ENCODE peak calls at places on chromosome 22, in nine cellular contexts. One of them, this sample, is unnamed. For H3K4me1, the result is how much of the 10 kb centered on the place peaks cover.

GRCh38 chr22:22865311-22866072 is 22.1 kb upstream of the IGLL5 start:
- DNase-seq in suprapubic skin: no peak
- DNase-seq in HCT116: no peak
- DNase-seq in transverse colon: peak
- DNase-seq in stomach: no peak
- DNase-seq in endothelial cell of umbilical vein: no peak
- DNase-seq in upper lobe of left lung: no peak
- DNase-seq in H1: no peak
- DNase-seq in esophagus muscularis mucosa: peak
- DNase-seq in this sample: no peak

GRCh38 chr22:22929381-22930221 is 42.0 kb downstream of the IGLL5 start:
- DNase-seq in suprapubic skin: no peak
- DNase-seq in HCT116: no peak
- DNase-seq in transverse colon: no peak
- DNase-seq in stomach: no peak
- DNase-seq in endothelial cell of umbilical vein: no peak
- DNase-seq in upper lobe of left lung: no peak
- DNase-seq in H1: no peak
- DNase-seq in esophagus muscularis mucosa: no peak
- DNase-seq in this sample: no peak

GRCh38 chr22:23159287-23159622 is 14.0 kb downstream of the RAB36 start:
- DNase-seq in suprapubic skin: no peak
- DNase-seq in HCT116: no peak
- DNase-seq in transverse colon: no peak
- DNase-seq in stomach: no peak
- DNase-seq in endothelial cell of umbilical vein: no peak
- DNase-seq in upper lobe of left lung: no peak
- DNase-seq in H1: no peak
- DNase-seq in esophagus muscularis mucosa: no peak
- DNase-seq in this sample: no peak

GRCh38 chr22:17781319-17782031 is 7.2 kb upstream of the BID start:
- DNase-seq in suprapubic skin: no peak
- DNase-seq in HCT116: no peak
- DNase-seq in transverse colon: no peak
- DNase-seq in stomach: no peak
- DNase-seq in endothelial cell of umbilical vein: peak
- DNase-seq in upper lobe of left lung: peak
- DNase-seq in H1: no peak
- DNase-seq in esophagus muscularis mucosa: no peak
- DNase-seq in this sample: no peak

GRCh38 chr22:23837911-23838685 is 708 bp downstream of the DERL3 start:
- DNase-seq in suprapubic skin: no peak
- DNase-seq in HCT116: no peak
- DNase-seq in transverse colon: no peak
- DNase-seq in stomach: no peak
- DNase-seq in endothelial cell of umbilical vein: no peak
- DNase-seq in upper lobe of left lung: peak
- DNase-seq in H1: no peak
- DNase-seq in esophagus muscularis mucosa: no peak
- DNase-seq in this sample: no peak

GRCh38 chr22:30869996-30870395 is 98.6 kb downstream of the MORC2 start:
- DNase-seq in suprapubic skin: peak
- DNase-seq in HCT116: no peak
- DNase-seq in transverse colon: no peak
- DNase-seq in stomach: no peak
- DNase-seq in endothelial cell of umbilical vein: no peak
- DNase-seq in upper lobe of left lung: no peak
- DNase-seq in H1: no peak
- DNase-seq in esophagus muscularis mucosa: no peak
- DNase-seq in this sample: peak

GRCh38 chr22:30927806-30928205 is 40.8 kb downstream of the MORC2 start:
- DNase-seq in suprapubic skin: no peak
- DNase-seq in HCT116: no peak
- DNase-seq in transverse colon: no peak
- DNase-seq in stomach: no peak
- DNase-seq in endothelial cell of umbilical vein: no peak
- DNase-seq in upper lobe of left lung: peak
- DNase-seq in H1: no peak
- DNase-seq in esophagus muscularis mucosa: no peak
- DNase-seq in this sample: no peak

GRCh38 chr22:31630331-31631329 is 31.4 kb downstream of the PISD start:
- DNase-seq in suprapubic skin: peak
- DNase-seq in HCT116: no peak
- DNase-seq in transverse colon: peak
- DNase-seq in stomach: peak
- DNase-seq in endothelial cell of umbilical vein: peak
- DNase-seq in upper lobe of left lung: peak
- DNase-seq in H1: peak
- DNase-seq in esophagus muscularis mucosa: peak
- DNase-seq in this sample: peak

GRCh38 chr22:32644252-32645100 is 157.0 kb upstream of the TIMP3 start:
- DNase-seq in suprapubic skin: peak
- DNase-seq in HCT116: no peak
- DNase-seq in transverse colon: peak
- DNase-seq in stomach: peak
- DNase-seq in endothelial cell of umbilical vein: no peak
- DNase-seq in upper lobe of left lung: no peak
- DNase-seq in H1: no peak
- DNase-seq in esophagus muscularis mucosa: no peak
- DNase-seq in this sample: peak

GRCh38 chr22:23245045-23245798 is 64.9 kb downstream of the BCR start:
- DNase-seq in suprapubic skin: no peak
- DNase-seq in HCT116: no peak
- DNase-seq in transverse colon: no peak
- DNase-seq in stomach: no peak
- DNase-seq in endothelial cell of umbilical vein: no peak
- DNase-seq in upper lobe of left lung: no peak
- DNase-seq in H1: no peak
- DNase-seq in esophagus muscularis mucosa: no peak
- DNase-seq in this sample: no peak

GRCh38 chr22:40485813-40486610 is 115.6 kb downstream of the SGSM3 start:
- DNase-seq in suprapubic skin: no peak
- DNase-seq in HCT116: no peak
- DNase-seq in transverse colon: no peak
- DNase-seq in stomach: no peak
- DNase-seq in endothelial cell of umbilical vein: no peak
- DNase-seq in upper lobe of left lung: no peak
- DNase-seq in H1: no peak
- DNase-seq in esophagus muscularis mucosa: no peak
- DNase-seq in this sample: no peak

GRCh38 chr22:41526802-41527799 is 17.2 kb downstream of the POLR3H start:
- DNase-seq in suprapubic skin: peak
- DNase-seq in HCT116: no peak
- DNase-seq in transverse colon: peak
- DNase-seq in stomach: peak
- DNase-seq in endothelial cell of umbilical vein: no peak
- DNase-seq in upper lobe of left lung: peak
- DNase-seq in H1: no peak
- DNase-seq in esophagus muscularis mucosa: no peak
- DNase-seq in this sample: peak

GRCh38 chr22:28023036-28023435 is 104.0 kb upstream of the PITPNB start:
- DNase-seq in suprapubic skin: peak
- DNase-seq in HCT116: no peak
- DNase-seq in transverse colon: no peak
- DNase-seq in stomach: no peak
- DNase-seq in endothelial cell of umbilical vein: no peak
- DNase-seq in upper lobe of left lung: no peak
- DNase-seq in H1: no peak
- DNase-seq in esophagus muscularis mucosa: no peak
- DNase-seq in this sample: peak

GRCh38 chr22:21754523-21755128 is 19.0 kb upstream of the YPEL1 start:
- DNase-seq in suprapubic skin: no peak
- DNase-seq in HCT116: no peak
- DNase-seq in transverse colon: no peak
- DNase-seq in stomach: peak
- DNase-seq in endothelial cell of umbilical vein: no peak
- DNase-seq in upper lobe of left lung: no peak
- DNase-seq in H1: no peak
- DNase-seq in esophagus muscularis mucosa: no peak
- DNase-seq in this sample: peak

GRCh38 chr22:46590334-46590733 is 29.9 kb upstream of the GRAMD4 start:
- DNase-seq in suprapubic skin: no peak
- DNase-seq in HCT116: no peak
- DNase-seq in transverse colon: no peak
- DNase-seq in stomach: peak
- DNase-seq in endothelial cell of umbilical vein: no peak
- DNase-seq in upper lobe of left lung: peak
- DNase-seq in H1: no peak
- DNase-seq in esophagus muscularis mucosa: no peak
- DNase-seq in this sample: no peak
- H3K4me1 ChIP-seq in suprapubic skin: half or more
- H3K4me1 ChIP-seq in HCT116: under half
- H3K4me1 ChIP-seq in transverse colon: half or more
- H3K4me1 ChIP-seq in stomach: under half
- H3K4me1 ChIP-seq in endothelial cell of umbilical vein: under half
- H3K4me1 ChIP-seq in upper lobe of left lung: under half
- H3K4me1 ChIP-seq in H1: under half
- H3K4me1 ChIP-seq in esophagus muscularis mucosa: half or more
- H3K4me1 ChIP-seq in this sample: under half

GRCh38 chr22:46241397-46242007 is 8.6 kb downstream of the CDPF1 start:
- DNase-seq in suprapubic skin: no peak
- DNase-seq in HCT116: no peak
- DNase-seq in transverse colon: no peak
- DNase-seq in stomach: no peak
- DNase-seq in endothelial cell of umbilical vein: no peak
- DNase-seq in upper lobe of left lung: no peak
- DNase-seq in H1: no peak
- DNase-seq in esophagus muscularis mucosa: no peak
- DNase-seq in this sample: no peak

GRCh38 chr22:46239261-46240048 is 10.6 kb downstream of the CDPF1 start:
- DNase-seq in suprapubic skin: no peak
- DNase-seq in HCT116: no peak
- DNase-seq in transverse colon: no peak
- DNase-seq in stomach: no peak
- DNase-seq in endothelial cell of umbilical vein: no peak
- DNase-seq in upper lobe of left lung: no peak
- DNase-seq in H1: no peak
- DNase-seq in esophagus muscularis mucosa: no peak
- DNase-seq in this sample: no peak

GRCh38 chr22:46240917-46241316 is 9.2 kb downstream of the CDPF1 start:
- DNase-seq in suprapubic skin: no peak
- DNase-seq in HCT116: no peak
- DNase-seq in transverse colon: no peak
- DNase-seq in stomach: no peak
- DNase-seq in endothelial cell of umbilical vein: no peak
- DNase-seq in upper lobe of left lung: no peak
- DNase-seq in H1: no peak
- DNase-seq in esophagus muscularis mucosa: no peak
- DNase-seq in this sample: no peak

GRCh38 chr22:46240073-46240472 is 10.0 kb downstream of the CDPF1 start:
- DNase-seq in suprapubic skin: no peak
- DNase-seq in HCT116: no peak
- DNase-seq in transverse colon: no peak
- DNase-seq in stomach: no peak
- DNase-seq in endothelial cell of umbilical vein: no peak
- DNase-seq in upper lobe of left lung: no peak
- DNase-seq in H1: no peak
- DNase-seq in esophagus muscularis mucosa: no peak
- DNase-seq in this sample: no peak

GRCh38 chr22:46240506-46240905 is 9.6 kb downstream of the CDPF1 start:
- DNase-seq in suprapubic skin: no peak
- DNase-seq in HCT116: no peak
- DNase-seq in transverse colon: no peak
- DNase-seq in stomach: no peak
- DNase-seq in endothelial cell of umbilical vein: no peak
- DNase-seq in upper lobe of left lung: no peak
- DNase-seq in H1: no peak
- DNase-seq in esophagus muscularis mucosa: no peak
- DNase-seq in this sample: no peak
- TF ChIP-seq POLR2A in suprapubic skin: no peak
- TF ChIP-seq POLR2A in HCT116: no peak
- TF ChIP-seq POLR2A in transverse colon: no peak
- TF ChIP-seq POLR2A in stomach: no peak
- TF ChIP-seq POLR2A in endothelial cell of umbilical vein: no peak
- TF ChIP-seq POLR2A in upper lobe of left lung: no peak
- TF ChIP-seq POLR2A in H1: no peak
- TF ChIP-seq POLR2A in esophagus muscularis mucosa: no peak
- TF ChIP-seq POLR2A in this sample: no peak

DNA sequence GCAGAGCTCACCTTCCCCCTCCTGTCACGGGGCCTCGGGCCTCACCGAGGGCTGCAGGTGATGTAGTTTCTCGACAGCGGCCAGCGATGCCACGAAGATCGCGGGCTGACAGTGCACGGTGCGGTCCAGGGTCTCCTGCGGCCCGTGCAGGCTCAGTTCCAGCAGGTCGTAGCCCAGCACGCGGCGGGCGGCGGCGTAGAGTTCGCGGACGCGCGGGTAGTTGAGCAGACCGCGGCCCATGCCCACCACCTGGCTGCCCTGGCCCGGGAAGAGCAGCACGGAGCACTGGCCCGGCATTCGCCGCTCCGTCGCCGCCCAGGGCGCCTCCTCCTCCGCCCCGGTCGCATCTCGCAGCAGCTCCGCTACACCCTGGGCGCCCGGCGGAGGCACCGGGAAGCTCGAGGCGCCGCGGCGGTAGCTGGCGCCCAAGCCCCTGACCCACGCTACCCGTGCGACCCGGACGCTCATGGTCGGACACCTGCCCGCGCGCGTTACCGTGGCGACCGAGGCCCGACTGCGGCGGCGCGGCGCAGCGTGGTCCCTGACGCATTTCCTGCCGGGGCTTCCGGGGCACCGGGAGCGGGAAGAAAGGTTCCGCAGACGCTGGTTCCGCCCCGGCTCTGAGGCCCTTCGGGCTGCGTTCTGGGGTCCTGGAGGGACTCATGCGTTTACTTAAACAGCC is at the start of gene MCAT:
- DNase-seq in suprapubic skin: peak
- DNase-seq in HCT116: no peak
- DNase-seq in transverse colon: peak
- DNase-seq in stomach: peak
- DNase-seq in endothelial cell of umbilical vein: peak
- DNase-seq in upper lobe of left lung: peak
- DNase-seq in H1: peak
- DNase-seq in esophagus muscularis mucosa: no peak
- DNase-seq in this sample: peak
- TF ChIP-seq POLR2AphosphoS5 in suprapubic skin: peak
- TF ChIP-seq POLR2AphosphoS5 in HCT116: peak
- TF ChIP-seq POLR2AphosphoS5 in transverse colon: peak
- TF ChIP-seq POLR2AphosphoS5 in stomach: peak
- TF ChIP-seq POLR2AphosphoS5 in endothelial cell of umbilical vein: peak
- TF ChIP-seq POLR2AphosphoS5 in upper lobe of left lung: peak
- TF ChIP-seq POLR2AphosphoS5 in H1: no peak
- TF ChIP-seq POLR2AphosphoS5 in esophagus muscularis mucosa: peak
- TF ChIP-seq POLR2AphosphoS5 in this sample: peak

DNA sequence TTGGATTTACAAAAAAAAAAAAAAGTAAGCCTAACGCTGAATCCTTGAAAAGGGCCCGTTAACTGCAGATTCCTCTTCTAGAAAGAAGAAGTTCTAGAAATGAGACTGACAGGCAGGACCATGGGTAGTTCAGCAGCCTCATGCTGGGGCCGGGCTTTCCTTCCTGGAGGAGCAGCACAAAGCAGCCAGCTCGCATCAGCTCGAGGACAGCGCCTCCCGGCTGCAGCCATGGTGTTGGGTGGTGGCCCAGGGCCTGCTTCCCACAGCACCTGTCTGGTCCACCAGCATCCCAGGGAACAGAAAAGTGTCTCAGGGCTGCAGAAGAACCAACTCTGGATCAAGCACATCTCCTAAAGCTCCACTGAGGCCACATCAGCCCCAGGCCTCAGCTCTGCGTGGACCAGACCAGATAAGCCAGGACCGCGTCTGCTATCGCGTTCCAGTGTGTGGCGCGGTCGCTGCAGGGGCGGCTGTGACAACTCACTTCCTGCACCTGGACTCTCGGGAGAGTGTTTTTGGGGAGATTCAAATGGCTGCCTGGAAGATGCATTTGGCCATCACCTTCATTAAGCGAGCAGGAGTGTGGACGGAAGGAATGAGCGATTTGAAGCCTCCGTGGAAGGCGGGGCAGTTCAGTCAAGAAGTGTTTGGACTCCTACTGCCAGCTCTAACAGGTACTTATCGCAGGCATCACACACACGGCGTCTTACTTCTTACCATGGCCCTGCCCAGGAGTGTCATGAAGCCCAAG is 53.5 kb downstream of the MYH9 start:
- DNase-seq in suprapubic skin: no peak
- DNase-seq in HCT116: no peak
- DNase-seq in transverse colon: peak
- DNase-seq in stomach: no peak
- DNase-seq in endothelial cell of umbilical vein: no peak
- DNase-seq in upper lobe of left lung: peak
- DNase-seq in H1: no peak
- DNase-seq in esophagus muscularis mucosa: no peak
- DNase-seq in this sample: peak
- H3K4me1 ChIP-seq in suprapubic skin: half or more
- H3K4me1 ChIP-seq in HCT116: half or more
- H3K4me1 ChIP-seq in transverse colon: half or more
- H3K4me1 ChIP-seq in stomach: half or more
- H3K4me1 ChIP-seq in endothelial cell of umbilical vein: half or more
- H3K4me1 ChIP-seq in upper lobe of left lung: half or more
- H3K4me1 ChIP-seq in H1: under half
- H3K4me1 ChIP-seq in esophagus muscularis mucosa: half or more
- H3K4me1 ChIP-seq in this sample: half or more